ENCODE peak calls at places on chromosome 1, in ten cellular contexts. One of them, this sample, is unnamed.

GRCh38 chr1:148362141-148362929 is 120.8 kb downstream of the PPIAL4G start:
- DNase-seq in caudate nucleus: no peak
- DNase-seq in body of pancreas: no peak
- DNase-seq in A549: no peak
- DNase-seq in psoas muscle: no peak
- DNase-seq in left lung: peak
- DNase-seq in endodermal cell: peak
- DNase-seq in aorta: no peak
- DNase-seq in colonic mucosa: peak
- DNase-seq in CD4-positive, alpha-beta T cell: no peak
- DNase-seq in this sample: no peak

GRCh38 chr1:9905010-9905409 is 5.1 kb downstream of the CTNNBIP1 start:
- DNase-seq in caudate nucleus: no peak
- DNase-seq in body of pancreas: no peak
- DNase-seq in A549: no peak
- DNase-seq in psoas muscle: no peak
- DNase-seq in left lung: no peak
- DNase-seq in endodermal cell: no peak
- DNase-seq in aorta: no peak
- DNase-seq in colonic mucosa: no peak
- DNase-seq in CD4-positive, alpha-beta T cell: no peak
- DNase-seq in this sample: no peak

GRCh38 chr1:234605983-234606730 is 3.8 kb downstream of the IRF2BP2 start:
- DNase-seq in caudate nucleus: no peak
- DNase-seq in body of pancreas: peak
- DNase-seq in A549: no peak
- DNase-seq in psoas muscle: peak
- DNase-seq in left lung: peak
- DNase-seq in endodermal cell: no peak
- DNase-seq in aorta: no peak
- DNase-seq in colonic mucosa: no peak
- DNase-seq in CD4-positive, alpha-beta T cell: peak
- DNase-seq in this sample: no peak

GRCh38 chr1:225735252-225736149 is 42.1 kb upstream of the SRP9 start:
- DNase-seq in caudate nucleus: no peak
- DNase-seq in body of pancreas: peak
- DNase-seq in A549: peak
- DNase-seq in psoas muscle: peak
- DNase-seq in left lung: no peak
- DNase-seq in endodermal cell: no peak
- DNase-seq in aorta: peak
- DNase-seq in colonic mucosa: peak
- DNase-seq in CD4-positive, alpha-beta T cell: no peak
- DNase-seq in this sample: peak

GRCh38 chr1:164771001-164771550 is 212.1 kb downstream of the PBX1 start:
- DNase-seq in caudate nucleus: no peak
- DNase-seq in body of pancreas: no peak
- DNase-seq in A549: no peak
- DNase-seq in psoas muscle: no peak
- DNase-seq in left lung: no peak
- DNase-seq in endodermal cell: no peak
- DNase-seq in aorta: no peak
- DNase-seq in colonic mucosa: no peak
- DNase-seq in CD4-positive, alpha-beta T cell: no peak
- DNase-seq in this sample: no peak

GRCh38 chr1:34929853-34930701 is 627 bp upstream of the DLGAP3 start:
- DNase-seq in caudate nucleus: no peak
- DNase-seq in body of pancreas: no peak
- DNase-seq in A549: no peak
- DNase-seq in psoas muscle: no peak
- DNase-seq in left lung: no peak
- DNase-seq in endodermal cell: peak
- DNase-seq in aorta: no peak
- DNase-seq in colonic mucosa: no peak
- DNase-seq in CD4-positive, alpha-beta T cell: no peak
- DNase-seq in this sample: no peak

GRCh38 chr1:244460195-244460594 is 878 bp upstream of the CATSPERE start:
- DNase-seq in caudate nucleus: no peak
- DNase-seq in body of pancreas: no peak
- DNase-seq in A549: no peak
- DNase-seq in psoas muscle: peak
- DNase-seq in left lung: no peak
- DNase-seq in endodermal cell: no peak
- DNase-seq in aorta: no peak
- DNase-seq in colonic mucosa: no peak
- DNase-seq in CD4-positive, alpha-beta T cell: no peak
- DNase-seq in this sample: no peak

GRCh38 chr1:225580180-225581099 is 72.5 kb downstream of the ENAH start:
- DNase-seq in caudate nucleus: no peak
- DNase-seq in body of pancreas: no peak
- DNase-seq in A549: no peak
- DNase-seq in psoas muscle: no peak
- DNase-seq in left lung: no peak
- DNase-seq in endodermal cell: peak
- DNase-seq in aorta: no peak
- DNase-seq in colonic mucosa: no peak
- DNase-seq in CD4-positive, alpha-beta T cell: no peak
- DNase-seq in this sample: no peak

GRCh38 chr1:8603220-8603616 is 214.2 kb downstream of the RERE start:
- DNase-seq in caudate nucleus: no peak
- DNase-seq in body of pancreas: no peak
- DNase-seq in A549: no peak
- DNase-seq in psoas muscle: no peak
- DNase-seq in left lung: no peak
- DNase-seq in endodermal cell: no peak
- DNase-seq in aorta: no peak
- DNase-seq in colonic mucosa: no peak
- DNase-seq in CD4-positive, alpha-beta T cell: no peak
- DNase-seq in this sample: no peak

GRCh38 chr1:174872615-174873058 is 127.1 kb upstream of the CACYBP start:
- DNase-seq in caudate nucleus: no peak
- DNase-seq in body of pancreas: no peak
- DNase-seq in A549: no peak
- DNase-seq in psoas muscle: no peak
- DNase-seq in left lung: no peak
- DNase-seq in endodermal cell: peak
- DNase-seq in aorta: no peak
- DNase-seq in colonic mucosa: no peak
- DNase-seq in CD4-positive, alpha-beta T cell: no peak
- DNase-seq in this sample: no peak

DNA sequence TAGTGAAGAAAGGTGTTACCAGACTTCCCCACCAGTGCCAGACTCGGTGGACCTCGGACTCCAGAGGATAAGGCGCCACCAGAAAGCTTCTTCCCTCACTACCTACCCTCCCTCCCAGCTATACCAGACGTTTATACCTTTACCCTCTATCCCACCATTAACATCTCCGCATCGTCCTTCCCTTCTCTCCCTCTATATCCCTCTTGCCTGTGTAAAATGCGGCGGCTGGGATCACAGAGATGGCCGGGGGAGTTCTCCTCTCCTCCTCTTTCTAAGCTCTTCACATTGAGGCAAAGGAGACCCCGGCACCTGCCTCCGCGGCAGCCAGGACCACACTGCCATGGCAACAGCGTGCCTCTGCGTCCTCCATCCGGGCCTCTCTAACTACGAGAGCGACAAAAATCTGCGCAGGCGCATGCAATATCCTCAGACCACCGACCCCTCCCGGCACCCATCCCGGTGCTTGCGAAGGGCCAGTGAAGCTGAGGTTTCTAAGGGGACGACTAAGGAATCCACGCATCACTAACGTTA is at the start of gene CCDC181:
- DNase-seq in caudate nucleus: peak
- DNase-seq in body of pancreas: peak
- DNase-seq in A549: peak
- DNase-seq in psoas muscle: peak
- DNase-seq in left lung: peak
- DNase-seq in endodermal cell: peak
- DNase-seq in aorta: peak
- DNase-seq in colonic mucosa: no peak
- DNase-seq in CD4-positive, alpha-beta T cell: peak
- DNase-seq in this sample: no peak
- H3K27ac ChIP-seq in caudate nucleus: no peak
- H3K27ac ChIP-seq in body of pancreas: no peak
- H3K27ac ChIP-seq in A549: no peak
- H3K27ac ChIP-seq in psoas muscle: no peak
- H3K27ac ChIP-seq in left lung: no peak
- H3K27ac ChIP-seq in endodermal cell: peak
- H3K27ac ChIP-seq in aorta: no peak
- H3K27ac ChIP-seq in colonic mucosa: no peak
- H3K27ac ChIP-seq in CD4-positive, alpha-beta T cell: no peak
- H3K27ac ChIP-seq in this sample: no peak

GRCh38 chr1:64685247-64685646 is 59.6 kb upstream of the RAVER2 start:
- DNase-seq in caudate nucleus: no peak
- DNase-seq in body of pancreas: no peak
- DNase-seq in A549: no peak
- DNase-seq in psoas muscle: no peak
- DNase-seq in left lung: no peak
- DNase-seq in endodermal cell: no peak
- DNase-seq in aorta: no peak
- DNase-seq in colonic mucosa: no peak
- DNase-seq in CD4-positive, alpha-beta T cell: no peak
- DNase-seq in this sample: no peak

GRCh38 chr1:64687725-64688285 is 57.1 kb upstream of the RAVER2 start:
- DNase-seq in caudate nucleus: no peak
- DNase-seq in body of pancreas: peak
- DNase-seq in A549: no peak
- DNase-seq in psoas muscle: peak
- DNase-seq in left lung: no peak
- DNase-seq in endodermal cell: no peak
- DNase-seq in aorta: peak
- DNase-seq in colonic mucosa: peak
- DNase-seq in CD4-positive, alpha-beta T cell: no peak
- DNase-seq in this sample: no peak

GRCh38 chr1:64685942-64686341 is 58.9 kb upstream of the RAVER2 start:
- DNase-seq in caudate nucleus: no peak
- DNase-seq in body of pancreas: no peak
- DNase-seq in A549: no peak
- DNase-seq in psoas muscle: no peak
- DNase-seq in left lung: no peak
- DNase-seq in endodermal cell: no peak
- DNase-seq in aorta: no peak
- DNase-seq in colonic mucosa: no peak
- DNase-seq in CD4-positive, alpha-beta T cell: no peak
- DNase-seq in this sample: no peak

GRCh38 chr1:64691631-64692030 is 53.2 kb upstream of the RAVER2 start:
- DNase-seq in caudate nucleus: no peak
- DNase-seq in body of pancreas: no peak
- DNase-seq in A549: no peak
- DNase-seq in psoas muscle: no peak
- DNase-seq in left lung: no peak
- DNase-seq in endodermal cell: no peak
- DNase-seq in aorta: no peak
- DNase-seq in colonic mucosa: no peak
- DNase-seq in CD4-positive, alpha-beta T cell: no peak
- DNase-seq in this sample: no peak

GRCh38 chr1:64686828-64687724 is 57.8 kb upstream of the RAVER2 start:
- DNase-seq in caudate nucleus: no peak
- DNase-seq in body of pancreas: peak
- DNase-seq in A549: peak
- DNase-seq in psoas muscle: no peak
- DNase-seq in left lung: no peak
- DNase-seq in endodermal cell: no peak
- DNase-seq in aorta: no peak
- DNase-seq in colonic mucosa: peak
- DNase-seq in CD4-positive, alpha-beta T cell: peak
- DNase-seq in this sample: no peak
- H3K27ac ChIP-seq in caudate nucleus: peak
- H3K27ac ChIP-seq in body of pancreas: no peak
- H3K27ac ChIP-seq in A549: peak
- H3K27ac ChIP-seq in psoas muscle: no peak
- H3K27ac ChIP-seq in left lung: no peak
- H3K27ac ChIP-seq in endodermal cell: no peak
- H3K27ac ChIP-seq in aorta: peak
- H3K27ac ChIP-seq in colonic mucosa: no peak
- H3K27ac ChIP-seq in CD4-positive, alpha-beta T cell: no peak
- H3K27ac ChIP-seq in this sample: no peak

DNA sequence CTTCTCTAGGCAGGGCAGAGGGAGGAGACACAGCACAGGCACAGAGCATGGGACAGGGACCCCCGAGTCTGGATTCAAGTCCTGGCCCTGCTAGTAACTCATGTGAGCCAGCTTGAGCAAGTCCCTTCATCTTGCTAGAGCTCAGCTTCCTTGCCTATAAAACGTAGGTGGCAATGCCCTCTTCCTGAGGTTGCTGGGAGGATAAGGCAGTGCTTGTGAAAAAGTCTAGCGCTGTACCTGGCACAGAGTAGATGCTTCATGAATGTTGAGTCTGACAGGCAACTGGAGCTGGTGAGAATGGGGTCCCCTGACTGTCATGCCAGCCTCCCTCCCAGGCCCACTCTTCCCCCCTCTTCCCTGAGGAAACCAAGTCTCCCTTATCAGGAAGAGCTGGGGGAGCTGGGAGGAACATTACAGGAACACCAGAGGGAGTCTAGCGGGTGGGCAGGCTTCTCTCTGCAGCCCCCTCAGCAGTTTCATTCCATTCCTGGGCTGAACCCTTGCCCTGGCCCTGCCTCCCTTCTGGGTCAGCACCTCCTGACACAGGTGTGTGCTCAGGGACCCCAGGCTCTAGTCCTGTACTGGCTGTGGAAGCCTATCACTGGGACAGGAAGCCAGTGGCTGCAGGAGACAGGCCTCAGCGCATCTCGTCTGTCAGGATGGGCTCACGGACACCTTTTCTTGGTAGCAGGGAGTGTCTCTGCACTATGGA is 9.9 kb downstream of the CHRNB2 start:
- DNase-seq in caudate nucleus: no peak
- DNase-seq in body of pancreas: no peak
- DNase-seq in A549: no peak
- DNase-seq in psoas muscle: no peak
- DNase-seq in left lung: no peak
- DNase-seq in endodermal cell: no peak
- DNase-seq in aorta: no peak
- DNase-seq in colonic mucosa: no peak
- DNase-seq in CD4-positive, alpha-beta T cell: no peak
- DNase-seq in this sample: no peak
- H3K27ac ChIP-seq in caudate nucleus: no peak
- H3K27ac ChIP-seq in body of pancreas: no peak
- H3K27ac ChIP-seq in A549: no peak
- H3K27ac ChIP-seq in psoas muscle: no peak
- H3K27ac ChIP-seq in left lung: no peak
- H3K27ac ChIP-seq in endodermal cell: no peak
- H3K27ac ChIP-seq in aorta: no peak
- H3K27ac ChIP-seq in colonic mucosa: no peak
- H3K27ac ChIP-seq in CD4-positive, alpha-beta T cell: no peak
- H3K27ac ChIP-seq in this sample: no peak

DNA sequence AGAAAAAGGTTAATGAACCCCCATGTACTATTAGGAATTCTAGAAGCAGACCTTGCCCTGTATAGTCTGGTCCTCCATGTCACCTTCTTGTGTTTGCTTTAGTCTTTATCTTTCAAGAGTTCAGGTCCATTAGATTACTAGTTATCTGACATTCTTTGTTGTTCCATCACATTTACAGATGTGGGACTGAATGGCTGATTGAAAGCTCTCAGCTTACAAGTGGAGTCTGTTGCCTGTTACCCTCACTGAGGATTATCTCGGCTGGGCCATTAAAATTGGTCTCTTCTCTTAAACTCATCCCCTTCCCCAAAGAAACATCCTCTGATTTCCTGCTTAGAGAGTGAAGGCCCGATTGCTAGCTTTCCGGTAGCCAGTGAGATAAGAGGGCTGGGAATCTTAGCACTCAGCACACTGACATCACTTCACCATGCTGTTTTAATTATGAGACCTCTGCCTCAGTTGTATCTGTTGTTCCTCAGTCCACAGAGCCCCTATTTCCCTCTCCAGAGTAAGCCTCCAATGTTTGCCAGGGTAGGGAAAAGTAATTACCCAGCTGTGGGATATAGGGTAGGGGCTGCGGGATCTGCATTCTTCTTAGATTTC is 76.8 kb downstream of the LPGAT1 start:
- DNase-seq in caudate nucleus: no peak
- DNase-seq in body of pancreas: no peak
- DNase-seq in A549: no peak
- DNase-seq in psoas muscle: no peak
- DNase-seq in left lung: no peak
- DNase-seq in endodermal cell: no peak
- DNase-seq in aorta: no peak
- DNase-seq in colonic mucosa: no peak
- DNase-seq in CD4-positive, alpha-beta T cell: no peak
- DNase-seq in this sample: no peak
- H3K27ac ChIP-seq in caudate nucleus: no peak
- H3K27ac ChIP-seq in body of pancreas: no peak
- H3K27ac ChIP-seq in A549: no peak
- H3K27ac ChIP-seq in psoas muscle: no peak
- H3K27ac ChIP-seq in left lung: no peak
- H3K27ac ChIP-seq in endodermal cell: no peak
- H3K27ac ChIP-seq in aorta: no peak
- H3K27ac ChIP-seq in colonic mucosa: no peak
- H3K27ac ChIP-seq in CD4-positive, alpha-beta T cell: no peak
- H3K27ac ChIP-seq in this sample: no peak